ENCODE peak calls at places on chromosomes 2 and 18, in seven cellular contexts. Z is H1; V is PC-3; F is CD8-positive, alpha-beta T cell; I is fibroblast of lung; X is endodermal cell; Y is left ventricle myocardium inferior. D is an unnamed sample. For H3K9me3, the result is how much of the 10 kb centered on the place peaks cover.

GRCh38 chr2:88885275-88885674 is 193.8 kb downstream of the RPIA start:
- DNase-seq in Z (no peak), V (no peak), F (no peak), I (no peak), X (no peak), Y (no peak), D (no peak)

GRCh38 chr2:239313776-239314175 is 87.0 kb downstream of the HDAC4 start:
- DNase-seq in Z (peak), V (no peak), F (no peak), I (no peak), X (peak), Y (peak), D (no peak)

GRCh38 chr18:54119524-54120019 is 104.9 kb downstream of the MBD2 start:
- DNase-seq in Z (peak), V (peak), F (no peak), I (peak), X (peak), Y (no peak), D (no peak)

GRCh38 chr18:12076424-12077140 is 17.1 kb upstream of the ANKRD62 start:
- DNase-seq in Z (no peak), V (peak), F (no peak), I (peak), X (peak), Y (no peak), D (no peak)

GRCh38 chr2:241802421-241802749 is 6.6 kb upstream of the NEU4 start:
- DNase-seq in Z (no peak), V (no peak), F (no peak), I (no peak), X (no peak), Y (no peak), D (no peak)

GRCh38 chr18:49168970-49169619 is 218.3 kb upstream of the SMAD7 start:
- DNase-seq in Z (no peak), V (no peak), F (no peak), I (no peak), X (no peak), Y (no peak), D (no peak)

GRCh38 chr2:219019436-219019835 is 21.9 kb downstream of the CFAP65 start:
- DNase-seq in Z (no peak), V (no peak), F (no peak), I (no peak), X (no peak), Y (no peak), D (no peak)

GRCh38 chr2:66874411-66874810 is 439.5 kb downstream of the MEIS1 start:
- DNase-seq in Z (no peak), V (no peak), F (no peak), I (peak), X (no peak), Y (no peak), D (no peak)

GRCh38 chr2:202034249-202035088 is 814 bp downstream of the FZD7 start:
- DNase-seq in Z (no peak), V (peak), F (no peak), I (peak), X (peak), Y (peak), D (no peak)

GRCh38 chr2:128446049-128446811 is 127.6 kb upstream of the HS6ST1 start:
- DNase-seq in Z (peak), V (no peak), F (no peak), I (no peak), X (peak), Y (no peak), D (peak)

GRCh38 chr2:96771792-96772618 is 11.3 kb downstream of the CNNM4 start:
- DNase-seq in Z (no peak), V (peak), F (no peak), I (no peak), X (no peak), Y (no peak), D (no peak)

GRCh38 chr2:36512705-36513104 is 85.3 kb downstream of the FEZ2 start:
- DNase-seq in Z (no peak), V (no peak), F (no peak), I (peak), X (no peak), Y (no peak), D (no peak)

GRCh38 chr18:74520096-74520833 is 14.0 kb upstream of the CNDP1 start:
- DNase-seq in Z (no peak), V (no peak), F (no peak), I (no peak), X (no peak), Y (no peak), D (no peak)

GRCh38 chr2:195898505-195898904 is 170.1 kb downstream of the DNAH7 start:
- DNase-seq in Z (no peak), V (peak), F (no peak), I (peak), X (no peak), Y (peak), D (no peak)

GRCh38 chr2:30422437-30422805 is 24.6 kb upstream of the LCLAT1 start:
- DNase-seq in Z (no peak), V (peak), F (peak), I (peak), X (no peak), Y (peak), D (no peak)

DNA sequence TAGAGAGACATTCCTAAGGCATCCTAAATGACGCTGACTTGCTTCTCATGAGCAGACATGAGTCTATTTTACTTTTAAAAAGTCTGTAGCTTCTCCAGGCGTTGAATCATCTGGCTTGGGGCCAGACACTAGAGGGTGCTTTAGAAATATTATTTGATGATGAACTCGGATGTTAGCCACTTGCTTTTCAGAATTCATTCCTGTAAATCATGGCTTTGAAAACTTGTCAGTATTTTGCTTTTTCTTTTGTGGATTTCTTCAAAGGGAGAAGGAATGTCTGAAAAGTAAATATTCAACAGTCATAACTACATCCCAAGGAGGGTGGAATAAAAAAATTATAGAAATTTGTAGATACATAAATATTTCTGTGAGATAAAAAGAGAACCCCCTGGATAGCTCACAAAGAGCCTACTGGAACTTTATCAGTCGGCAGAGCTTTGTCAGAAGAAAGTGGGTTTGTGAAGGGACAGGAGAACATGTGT is 370.8 kb downstream of the OSR1 start:
- DNase-seq in Z (no peak), V (peak), F (no peak), I (peak), X (no peak), Y (peak), D (no peak)
- TF ChIP-seq CTCF in Z (no peak), V (peak), F (no peak), I (no peak), X (no peak), Y (peak), D (no peak)

DNA sequence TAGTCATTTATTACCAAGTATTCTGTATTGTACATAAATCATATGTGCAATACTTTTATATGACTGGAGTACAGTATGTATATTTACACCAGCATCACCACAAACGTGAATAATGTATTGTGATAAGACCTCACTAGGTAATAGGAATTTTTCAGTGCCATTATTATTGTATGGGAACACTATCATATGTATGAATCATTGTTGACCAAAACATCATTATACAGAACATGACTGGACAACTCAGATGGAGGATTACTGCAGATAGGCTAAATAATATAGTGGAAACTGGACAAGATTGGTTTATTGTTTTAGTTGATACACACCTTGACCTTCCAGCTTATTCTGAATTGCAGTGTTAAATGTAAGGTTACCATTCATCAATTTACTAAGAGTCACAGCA is 33.4 kb downstream of the VAPA start:
- DNase-seq in Z (no peak), V (peak), F (no peak), I (no peak), X (no peak), Y (no peak), D (no peak)
- H3K27ac ChIP-seq in Z (no peak), V (no peak), F (no peak), I (no peak), X (no peak), Y (no peak), D (no peak)

GRCh38 chr18:72089432-72089831 is 454.7 kb downstream of the CBLN2 start:
- DNase-seq in Z (no peak), V (no peak), F (no peak), I (no peak), X (no peak), Y (no peak), D (no peak)
- H3K9me3 ChIP-seq in Z (under half), V (under half), F (under half), I (under half), X (under half), Y (under half), D (under half)

DNA sequence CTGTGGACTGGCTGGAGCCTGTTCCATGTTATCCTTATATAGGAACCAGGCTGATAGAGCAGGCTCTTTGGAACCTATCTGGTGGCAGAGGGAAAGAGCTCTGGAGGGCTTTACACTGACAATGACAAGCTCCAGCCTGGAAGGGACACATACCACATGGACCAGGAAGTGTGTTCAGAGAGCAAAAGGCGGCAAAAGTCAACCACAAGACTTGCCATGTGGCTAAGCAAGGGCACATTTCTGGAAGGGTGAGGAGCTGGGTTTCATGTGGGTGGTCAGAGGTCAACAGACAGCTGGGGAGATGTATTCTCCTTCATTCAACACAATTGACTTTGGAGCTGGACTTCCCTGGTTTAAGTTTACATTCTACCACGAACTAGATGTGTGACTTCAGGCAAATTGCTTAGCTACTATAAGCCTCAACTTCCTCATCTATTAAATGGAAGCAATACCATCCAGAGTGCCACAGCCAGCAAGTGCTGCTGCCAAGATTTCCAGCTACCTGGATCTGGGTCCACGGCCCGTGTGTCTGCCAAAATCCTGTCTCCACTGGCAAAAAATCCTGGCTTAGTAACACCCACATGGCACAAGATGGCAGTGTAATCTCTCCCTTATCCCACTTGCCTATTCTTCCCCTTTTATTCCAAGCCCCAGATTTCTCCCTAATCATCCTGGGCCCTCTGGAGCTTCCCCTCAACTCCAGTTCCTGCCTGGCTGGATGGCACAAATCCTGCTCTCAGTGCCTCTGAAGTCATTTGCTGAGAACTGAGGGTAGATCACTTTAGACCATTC is 325.3 kb downstream of the DYSF start:
- DNase-seq in Z (peak), V (peak), F (no peak), I (no peak), X (no peak), Y (no peak), D (no peak)
- TF ChIP-seq CTCF in Z (peak), V (peak), F (no peak), I (peak), X (no peak), Y (no peak), D (no peak)

GRCh38 chr2:62706721-62707516 is 1.4 kb downstream of the EHBP1 start:
- DNase-seq in Z (no peak), V (peak), F (no peak), I (no peak), X (no peak), Y (no peak), D (no peak)

GRCh38 chr2:62705007-62705829 is at the start of gene EHBP1:
- DNase-seq in Z (peak), V (peak), F (peak), I (peak), X (peak), Y (peak), D (peak)

GRCh38 chr2:62711832-62712494 is 6.5 kb downstream of the EHBP1 start:
- DNase-seq in Z (no peak), V (no peak), F (no peak), I (no peak), X (no peak), Y (no peak), D (no peak)

GRCh38 chr2:62705859-62706720 is 577 bp downstream of the EHBP1 start:
- DNase-seq in Z (peak), V (peak), F (no peak), I (peak), X (peak), Y (peak), D (peak)

GRCh38 chr2:62708751-62709150 is 3.2 kb downstream of the EHBP1 start:
- DNase-seq in Z (no peak), V (no peak), F (no peak), I (no peak), X (no peak), Y (no peak), D (no peak)
- H3K27ac ChIP-seq in Z (no peak), V (no peak), F (no peak), I (no peak), X (no peak), Y (no peak), D (no peak)

GRCh38 chr2:63301481-63301880 is 250.9 kb downstream of the OTX1 start:
- DNase-seq in Z (no peak), V (no peak), F (no peak), I (no peak), X (peak), Y (no peak), D (no peak)
- H3K9me3 ChIP-seq in Z (under half), V (under half), F (under half), I (under half), X (half or more), Y (half or more), D (under half)

DNA sequence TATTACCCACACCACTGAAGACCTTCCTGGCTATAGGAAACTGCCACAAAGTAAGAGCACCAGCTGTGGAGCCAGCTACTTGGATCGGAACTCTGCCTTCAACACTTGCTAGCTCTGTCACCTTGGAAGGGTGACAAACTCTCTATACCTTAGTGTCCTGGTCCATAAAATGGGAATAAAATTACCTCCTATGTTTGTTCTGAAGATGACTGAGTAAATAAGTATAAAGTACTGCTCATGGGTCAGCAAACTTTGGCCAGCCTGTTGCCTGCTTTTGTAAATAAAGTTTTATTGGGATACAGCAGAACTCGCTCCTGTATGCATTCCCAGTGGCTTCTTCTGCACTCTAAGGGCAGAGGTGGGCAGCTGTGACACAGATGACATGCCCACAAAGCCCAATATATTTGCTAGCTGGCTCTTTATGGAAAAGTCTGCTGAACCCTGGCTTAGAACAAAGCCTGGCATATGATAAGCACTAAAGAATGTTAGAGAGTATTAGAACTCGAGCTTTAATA is 451.3 kb downstream of the TMEM182 start:
- DNase-seq in Z (no peak), V (no peak), F (no peak), I (no peak), X (no peak), Y (no peak), D (no peak)
- TF ChIP-seq CTCF in Z (no peak), V (no peak), F (no peak), I (no peak), X (no peak), Y (no peak), D (no peak)

DNA sequence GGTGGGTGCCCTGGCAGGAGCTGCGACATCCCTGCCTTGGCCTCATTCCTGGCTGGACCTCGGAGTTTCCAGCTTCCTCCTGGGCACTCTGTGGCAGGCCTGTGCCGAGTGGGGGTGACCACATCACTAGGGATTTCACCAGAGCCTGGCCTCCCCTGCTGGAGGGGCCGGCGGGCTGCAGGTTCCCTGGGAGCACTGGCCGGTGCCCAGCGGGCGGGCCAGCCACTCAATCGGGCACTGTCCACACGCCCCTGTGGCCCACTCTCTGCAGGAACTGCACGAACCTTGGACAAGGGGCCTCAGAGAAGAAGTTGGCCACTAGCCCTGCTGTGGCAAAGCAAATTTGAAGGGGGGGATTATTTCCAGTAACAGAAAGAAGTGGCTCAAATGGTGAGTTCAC is 110.7 kb upstream of the APCDD1 start:
- DNase-seq in Z (no peak), V (no peak), F (no peak), I (no peak), X (no peak), Y (no peak), D (no peak)
- H3K27ac ChIP-seq in Z (no peak), V (no peak), F (no peak), I (no peak), X (no peak), Y (no peak), D (no peak)